ENCODE peak calls at places on chromosome 6, in six cellular contexts. One of them, this sample, is unnamed.

GRCh38 chr6:143279385-143279784 is 171.1 kb downstream of the ADAT2 start:
- DNase-seq in heart left ventricle: no peak
- DNase-seq in AG10803: no peak
- DNase-seq in activated gamma-delta T cell treated with anti-CD3 and anti-CD28 coated beads, Interleukin-2, amount 50 U/mL, for 16 hours: no peak
- DNase-seq in NCI-H2081: no peak
- DNase-seq in aorta: no peak
- DNase-seq in this sample: no peak

GRCh38 chr6:158854214-158855101 is 35.3 kb upstream of the EZR start:
- DNase-seq in heart left ventricle: no peak
- DNase-seq in AG10803: peak
- DNase-seq in activated gamma-delta T cell treated with anti-CD3 and anti-CD28 coated beads, Interleukin-2, amount 50 U/mL, for 16 hours: no peak
- DNase-seq in NCI-H2081: no peak
- DNase-seq in aorta: no peak
- DNase-seq in this sample: no peak

GRCh38 chr6:128063850-128064539 is 163.1 kb upstream of the THEMIS start:
- DNase-seq in heart left ventricle: no peak
- DNase-seq in AG10803: no peak
- DNase-seq in activated gamma-delta T cell treated with anti-CD3 and anti-CD28 coated beads, Interleukin-2, amount 50 U/mL, for 16 hours: no peak
- DNase-seq in NCI-H2081: no peak
- DNase-seq in aorta: no peak
- DNase-seq in this sample: no peak

GRCh38 chr6:19394687-19395086 is 442.5 kb upstream of the ID4 start:
- DNase-seq in heart left ventricle: no peak
- DNase-seq in AG10803: no peak
- DNase-seq in activated gamma-delta T cell treated with anti-CD3 and anti-CD28 coated beads, Interleukin-2, amount 50 U/mL, for 16 hours: no peak
- DNase-seq in NCI-H2081: no peak
- DNase-seq in aorta: no peak
- DNase-seq in this sample: no peak

GRCh38 chr6:20001286-20001685 is 164.1 kb downstream of the ID4 start:
- DNase-seq in heart left ventricle: no peak
- DNase-seq in AG10803: no peak
- DNase-seq in activated gamma-delta T cell treated with anti-CD3 and anti-CD28 coated beads, Interleukin-2, amount 50 U/mL, for 16 hours: no peak
- DNase-seq in NCI-H2081: no peak
- DNase-seq in aorta: no peak
- DNase-seq in this sample: peak

GRCh38 chr6:57822896-57823358 is 505.5 kb downstream of the PRIM2 start:
- DNase-seq in heart left ventricle: no peak
- DNase-seq in AG10803: no peak
- DNase-seq in activated gamma-delta T cell treated with anti-CD3 and anti-CD28 coated beads, Interleukin-2, amount 50 U/mL, for 16 hours: no peak
- DNase-seq in NCI-H2081: no peak
- DNase-seq in aorta: no peak
- DNase-seq in this sample: no peak

GRCh38 chr6:46888031-46888430 is 33.7 kb downstream of the ADGRF5 start:
- DNase-seq in heart left ventricle: no peak
- DNase-seq in AG10803: no peak
- DNase-seq in activated gamma-delta T cell treated with anti-CD3 and anti-CD28 coated beads, Interleukin-2, amount 50 U/mL, for 16 hours: no peak
- DNase-seq in NCI-H2081: no peak
- DNase-seq in aorta: no peak
- DNase-seq in this sample: no peak

GRCh38 chr6:27592481-27593199 is 119.7 kb upstream of the ZNF184 start:
- DNase-seq in heart left ventricle: no peak
- DNase-seq in AG10803: peak
- DNase-seq in activated gamma-delta T cell treated with anti-CD3 and anti-CD28 coated beads, Interleukin-2, amount 50 U/mL, for 16 hours: no peak
- DNase-seq in NCI-H2081: peak
- DNase-seq in aorta: no peak
- DNase-seq in this sample: no peak

GRCh38 chr6:140897804-140898573 is 1234.7 kb upstream of the GJE1 start:
- DNase-seq in heart left ventricle: peak
- DNase-seq in AG10803: no peak
- DNase-seq in activated gamma-delta T cell treated with anti-CD3 and anti-CD28 coated beads, Interleukin-2, amount 50 U/mL, for 16 hours: no peak
- DNase-seq in NCI-H2081: no peak
- DNase-seq in aorta: peak
- DNase-seq in this sample: no peak

GRCh38 chr6:153237670-153238069 is 106.6 kb upstream of the RGS17 start:
- DNase-seq in heart left ventricle: no peak
- DNase-seq in AG10803: no peak
- DNase-seq in activated gamma-delta T cell treated with anti-CD3 and anti-CD28 coated beads, Interleukin-2, amount 50 U/mL, for 16 hours: no peak
- DNase-seq in NCI-H2081: no peak
- DNase-seq in aorta: no peak
- DNase-seq in this sample: no peak

GRCh38 chr6:149286905-149287304 is 30.6 kb upstream of the TAB2 start:
- DNase-seq in heart left ventricle: no peak
- DNase-seq in AG10803: no peak
- DNase-seq in activated gamma-delta T cell treated with anti-CD3 and anti-CD28 coated beads, Interleukin-2, amount 50 U/mL, for 16 hours: no peak
- DNase-seq in NCI-H2081: no peak
- DNase-seq in aorta: no peak
- DNase-seq in this sample: no peak

GRCh38 chr6:121550491-121551010 is 115.1 kb downstream of the GJA1 start:
- DNase-seq in heart left ventricle: no peak
- DNase-seq in AG10803: no peak
- DNase-seq in activated gamma-delta T cell treated with anti-CD3 and anti-CD28 coated beads, Interleukin-2, amount 50 U/mL, for 16 hours: no peak
- DNase-seq in NCI-H2081: no peak
- DNase-seq in aorta: no peak
- DNase-seq in this sample: no peak

GRCh38 chr6:55758156-55758942 is 117.0 kb downstream of the BMP5 start:
- DNase-seq in heart left ventricle: no peak
- DNase-seq in AG10803: peak
- DNase-seq in activated gamma-delta T cell treated with anti-CD3 and anti-CD28 coated beads, Interleukin-2, amount 50 U/mL, for 16 hours: no peak
- DNase-seq in NCI-H2081: no peak
- DNase-seq in aorta: no peak
- DNase-seq in this sample: no peak

This sample was measured in NCI-H1436 treated with DMSO at 0.1 percent for 48 hours.